ENCODE peak calls at places on chromosomes 4 and X, in five cellular contexts. G, E, O, K and W are unnamed samples.

GRCh38 chrX:17923546-17923945 is 62.4 kb upstream of the RAI2 start:
- DNase-seq in G (peak), E (no peak), O (no peak), K (no peak), W (no peak)

GRCh38 chr4:8278421-8279287 is 9.1 kb downstream of the HTRA3 start:
- DNase-seq in G (no peak), E (no peak), O (peak), K (peak), W (no peak)

GRCh38 chrX:47080215-47080914 is 2.1 kb downstream of the RGN start:
- DNase-seq in G (no peak), E (no peak), O (no peak), K (no peak), W (no peak)

GRCh38 chrX:16087081-16087480 is 36.3 kb upstream of the GRPR start:
- DNase-seq in G (no peak), E (no peak), O (no peak), K (no peak), W (no peak)

GRCh38 chrX:105273326-105273725 is 52.8 kb upstream of the TEX13A start:
- DNase-seq in G (no peak), E (no peak), O (no peak), K (no peak), W (no peak)

GRCh38 chrX:112642349-112642748 is 37.4 kb downstream of the LHFPL1 start:
- DNase-seq in G (peak), E (no peak), O (no peak), K (peak), W (no peak)

GRCh38 chr4:175054980-175055379 is 136.8 kb downstream of the ADAM29 start:
- DNase-seq in G (no peak), E (no peak), O (no peak), K (no peak), W (no peak)

GRCh38 chr4:160864253-160864652 is 1299.5 kb downstream of the FSTL5 start:
- DNase-seq in G (no peak), E (no peak), O (no peak), K (no peak), W (no peak)

GRCh38 chr4:162782778-162783507 is 383.7 kb downstream of the NAF1 start:
- DNase-seq in G (no peak), E (no peak), O (no peak), K (no peak), W (no peak)

GRCh38 chr4:125666635-125667034 is 351.9 kb downstream of the FAT4 start:
- DNase-seq in G (no peak), E (no peak), O (no peak), K (no peak), W (no peak)

GRCh38 chr4:139900964-139901376 is 235.4 kb downstream of the MGST2 start:
- DNase-seq in G (no peak), E (no peak), O (no peak), K (no peak), W (no peak)

GRCh38 chrX:13007519-13008188 is 32.7 kb downstream of the TMSB4X start:
- DNase-seq in G (no peak), E (no peak), O (no peak), K (peak), W (no peak)

GRCh38 chr4:2793578-2793919 is 664 bp downstream of the SH3BP2 start:
- DNase-seq in G (no peak), E (no peak), O (peak), K (peak), W (no peak)

GRCh38 chr4:177108708-177109107 is 201.0 kb upstream of the NEIL3 start:
- DNase-seq in G (no peak), E (no peak), O (no peak), K (peak), W (no peak)

GRCh38 chr4:148216866-148217814 is 225.1 kb downstream of the NR3C2 start:
- DNase-seq in G (peak), E (no peak), O (no peak), K (peak), W (no peak)

GRCh38 chrX:47224896-47225290 is 6.4 kb downstream of the CDK16 start:
- DNase-seq in G (no peak), E (no peak), O (peak), K (no peak), W (peak)

GRCh38 chrX:23035493-23035892 is 35.7 kb downstream of the DDX53 start:
- DNase-seq in G (no peak), E (no peak), O (no peak), K (no peak), W (no peak)

GRCh38 chr4:4555916-4556315 is 14.1 kb upstream of the STX18 start:
- DNase-seq in G (no peak), E (no peak), O (no peak), K (peak), W (no peak)

GRCh38 chr4:62953752-62954151 is 1455.5 kb downstream of the TECRL start:
- DNase-seq in G (no peak), E (no peak), O (no peak), K (no peak), W (no peak)

GRCh38 chr4:185734214-185734613 is 77.8 kb downstream of the SORBS2 start:
- DNase-seq in G (no peak), E (no peak), O (no peak), K (no peak), W (no peak)